ENCODE peak calls at places on chromosomes 7 and 10, in four cellular contexts. Y, O, F and L are unnamed samples.

GRCh38 chr7:41918597-41918996 is 215.7 kb upstream of the INHBA start:
- DNase-seq in Y (no peak), O (no peak), F (no peak), L (no peak)

GRCh38 chr10:91493313-91493712 is 83.2 kb downstream of the HECTD2 start:
- DNase-seq in Y (peak; percentile 53), O (no peak), F (peak; percentile 41), L (no peak)

GRCh38 chr7:101237206-101238067 is at the start of gene CLDN15:
- DNase-seq in Y (peak; percentile 39), O (peak; percentile 43), F (peak; percentile 66), L (no peak)

GRCh38 chr10:15251791-15252380 is 83.4 kb upstream of the NMT2 start:
- DNase-seq in Y (no peak), O (no peak), F (no peak), L (no peak)

GRCh38 chr10:30056767-30057355 is 2.5 kb downstream of the JCAD start:
- DNase-seq in Y (no peak), O (no peak), F (no peak), L (no peak)

GRCh38 chr10:29648983-29649268 is 14.2 kb upstream of the SVIL start:
- DNase-seq in Y (no peak), O (no peak), F (peak; percentile 60), L (no peak)

GRCh38 chr7:57876-58275 is 134.5 kb upstream of the FAM20C start:
- DNase-seq in Y (peak; percentile 64), O (no peak), F (no peak), L (no peak)

GRCh38 chr10:98125940-98126631 is 8.4 kb upstream of the R3HCC1L start:
- DNase-seq in Y (no peak), O (no peak), F (no peak), L (no peak)

GRCh38 chr7:104971290-104972071 is 42.5 kb upstream of the KMT2E start:
- DNase-seq in Y (no peak), O (no peak), F (peak; percentile 47), L (no peak)

GRCh38 chr7:37031571-37032257 is 307.4 kb upstream of the AOAH start:
- DNase-seq in Y (no peak), O (peak; percentile 37), F (peak; percentile 97), L (no peak)

GRCh38 chr10:80075781-80076180 is 2.7 kb upstream of the TMEM254 start:
- DNase-seq in Y (no peak), O (no peak), F (no peak), L (no peak)

GRCh38 chr10:59625842-59626522 is 83.7 kb downstream of the SLC16A9 start:
- DNase-seq in Y (peak; percentile 73), O (peak; percentile 63), F (peak; percentile 51), L (peak; percentile 35)

GRCh38 chr7:80313067-80313626 is 178.5 kb downstream of the GNAI1 start:
- DNase-seq in Y (no peak), O (no peak), F (no peak), L (no peak)

GRCh38 chr10:58511765-58512469 is 755 bp upstream of the BICC1 start:
- DNase-seq in Y (peak; percentile 29), O (no peak), F (peak; percentile 59), L (no peak)

GRCh38 chr10:25694976-25695375 is 239.1 kb upstream of the MYO3A start:
- DNase-seq in Y (no peak), O (no peak), F (no peak), L (no peak)

GRCh38 chr7:149817836-149818535 is 20.2 kb upstream of the ZNF862 start:
- DNase-seq in Y (no peak), O (no peak), F (no peak), L (no peak)

GRCh38 chr10:29109700-29110099 is 179.2 kb upstream of the LYZL1 start:
- DNase-seq in Y (no peak), O (no peak), F (peak; percentile 65), L (no peak)

GRCh38 chr10:56881218-56881617 is 520.2 kb upstream of the ZWINT start:
- DNase-seq in Y (no peak), O (no peak), F (no peak), L (no peak)

GRCh38 chr7:108492742-108493141 is 33.2 kb downstream of the PNPLA8 start:
- DNase-seq in Y (no peak), O (no peak), F (no peak), L (no peak)

GRCh38 chr10:28049286-28049685 is 50.4 kb upstream of the ODAD2 start:
- DNase-seq in Y (no peak), O (no peak), F (no peak), L (no peak)

GRCh38 chr7:155093586-155093985 is 23.5 kb downstream of the HTR5A start:
- DNase-seq in Y (no peak), O (no peak), F (no peak), L (no peak)

GRCh38 chr7:16202298-16202697 is 219.0 kb downstream of the CRPPA start:
- DNase-seq in Y (no peak), O (no peak), F (no peak), L (no peak)

GRCh38 chr7:130417215-130417614 is 23.6 kb downstream of the CEP41 start:
- DNase-seq in Y (no peak), O (no peak), F (no peak), L (no peak)

GRCh38 chr10:104080762-104081161 is 4.9 kb downstream of the COL17A1 start:
- DNase-seq in Y (peak; percentile 35), O (peak; percentile 11), F (peak; percentile 28), L (no peak)

GRCh38 chr10:131249957-131250347 is 61.6 kb downstream of the TCERG1L start:
- DNase-seq in Y (no peak), O (no peak), F (no peak), L (no peak)

DNA sequence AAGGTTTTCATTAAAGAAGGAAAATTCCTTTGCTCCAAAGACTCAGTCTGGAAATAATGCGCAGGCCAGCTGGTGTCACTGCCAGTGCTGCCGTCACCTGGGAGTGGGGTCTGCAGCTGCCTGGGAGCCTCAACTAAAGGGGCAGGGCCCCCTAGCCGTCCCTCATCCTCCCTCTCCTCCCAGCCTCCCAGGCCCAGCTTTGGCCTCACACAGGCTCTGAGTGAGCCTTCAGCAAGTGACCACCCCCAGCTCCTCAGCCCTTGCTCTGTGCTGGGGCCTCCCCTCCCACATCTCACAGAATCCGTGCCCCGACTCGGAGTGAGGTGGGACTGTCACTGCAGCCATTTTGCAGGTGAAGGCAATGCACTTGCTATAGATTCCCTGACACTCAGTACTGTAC is 11.1 kb upstream of the RET start:
- DNase-seq in Y (no peak), O (no peak), F (no peak), L (no peak)
- TF ChIP-seq MXI1 in Y (no peak), O (no peak), F (no peak), L (no peak)

GRCh38 chr10:73110345-73110849 is at the start of gene NUDT13:
- DNase-seq in Y (peak; percentile 79), O (peak; percentile 63), F (peak; percentile 83), L (peak; percentile 83)
- TF ChIP-seq EP300 in Y (no peak), O (peak; percentile 45), F (no peak), L (no peak)

GRCh38 chr10:78038791-78039547 is 5.3 kb downstream of the RPS24 start:
- DNase-seq in Y (no peak), O (no peak), F (no peak), L (no peak)

GRCh38 chr10:78035437-78035836 is 1.8 kb downstream of the RPS24 start:
- DNase-seq in Y (no peak), O (no peak), F (no peak), L (no peak)

GRCh38 chr10:78039743-78040142 is 6.1 kb downstream of the RPS24 start:
- DNase-seq in Y (no peak), O (no peak), F (no peak), L (no peak)

GRCh38 chr10:78035933-78036583 is 2.4 kb downstream of the RPS24 start:
- DNase-seq in Y (no peak), O (no peak), F (no peak), L (no peak)

DNA sequence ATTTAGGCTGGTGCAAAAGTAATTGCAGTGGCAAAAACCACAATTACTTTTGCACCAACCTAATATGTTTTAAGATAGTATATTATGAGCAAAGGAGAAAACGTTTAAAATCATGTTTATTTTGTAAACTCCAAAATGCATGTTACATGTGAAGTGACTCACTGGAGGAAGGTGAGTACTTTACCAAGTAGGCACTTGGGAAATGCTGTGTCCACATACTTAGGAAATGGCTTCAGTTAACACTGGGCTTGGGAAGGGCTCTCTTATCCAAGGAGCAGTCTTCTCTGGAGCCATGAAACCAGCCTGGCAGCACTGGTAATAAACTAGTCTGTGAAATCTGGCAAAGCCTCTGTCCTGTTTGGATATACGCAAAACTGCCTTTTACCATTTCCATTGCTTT is 4.4 kb downstream of the RPS24 start:
- DNase-seq in Y (no peak), O (no peak), F (no peak), L (no peak)
- TF ChIP-seq MXI1 in Y (no peak), O (no peak), F (no peak), L (no peak)

GRCh38 chr10:89327803-89328441 is at the start of gene IFIT3:
- DNase-seq in Y (peak; percentile 13), O (peak; percentile 23), F (peak; percentile 38), L (peak; percentile 62)
- TF ChIP-seq EP300 in Y (peak; percentile 73), O (no peak), F (no peak), L (no peak)

GRCh38 chr7:148433521-148434180 is 156.9 kb upstream of the C7orf33 start:
- DNase-seq in Y (peak; percentile 52), O (no peak), F (no peak), L (no peak)
- TF ChIP-seq MXI1 in Y (no peak), O (no peak), F (no peak), L (no peak)

DNA sequence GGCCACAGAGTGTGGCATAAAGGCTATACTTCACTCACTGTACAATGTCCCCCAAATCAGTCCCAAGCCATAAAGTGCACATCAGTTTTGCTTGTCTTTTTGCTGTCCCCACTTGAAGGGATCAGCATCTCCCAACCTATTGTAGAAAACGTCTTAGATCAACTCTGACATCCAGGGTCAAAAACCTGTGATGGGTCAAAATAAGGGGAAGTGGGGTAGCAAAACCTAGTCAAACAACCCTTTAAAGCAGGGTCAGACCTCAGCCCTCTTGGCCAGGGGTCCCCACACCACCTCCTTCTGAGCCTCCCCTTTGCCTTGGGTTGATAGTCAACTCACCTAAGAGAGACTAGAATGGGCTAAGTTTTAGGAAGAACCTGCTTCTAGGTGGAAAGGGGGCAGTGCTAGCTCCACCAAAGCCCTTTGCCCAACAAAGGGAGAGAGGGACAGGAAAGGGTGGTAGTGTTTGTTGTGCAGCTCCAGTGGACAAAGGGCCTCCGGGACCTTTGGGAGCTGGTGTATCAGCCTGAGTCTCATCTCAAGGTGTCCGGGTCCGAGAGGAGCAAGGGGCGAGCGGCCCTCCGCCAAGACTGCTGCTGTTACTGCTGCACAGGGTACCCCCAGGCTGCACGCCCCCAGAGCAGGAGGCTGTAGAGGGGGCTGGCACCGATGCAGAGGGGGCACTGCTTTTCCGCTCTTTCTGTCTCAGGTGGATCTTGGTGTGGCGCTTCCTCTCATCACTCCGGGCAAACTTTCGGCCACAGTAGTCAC is 3.3 kb downstream of the EGR2 start:
- DNase-seq in Y (no peak), O (no peak), F (no peak), L (no peak)
- TF ChIP-seq EP300 in Y (no peak), O (no peak), F (no peak), L (no peak)

DNA sequence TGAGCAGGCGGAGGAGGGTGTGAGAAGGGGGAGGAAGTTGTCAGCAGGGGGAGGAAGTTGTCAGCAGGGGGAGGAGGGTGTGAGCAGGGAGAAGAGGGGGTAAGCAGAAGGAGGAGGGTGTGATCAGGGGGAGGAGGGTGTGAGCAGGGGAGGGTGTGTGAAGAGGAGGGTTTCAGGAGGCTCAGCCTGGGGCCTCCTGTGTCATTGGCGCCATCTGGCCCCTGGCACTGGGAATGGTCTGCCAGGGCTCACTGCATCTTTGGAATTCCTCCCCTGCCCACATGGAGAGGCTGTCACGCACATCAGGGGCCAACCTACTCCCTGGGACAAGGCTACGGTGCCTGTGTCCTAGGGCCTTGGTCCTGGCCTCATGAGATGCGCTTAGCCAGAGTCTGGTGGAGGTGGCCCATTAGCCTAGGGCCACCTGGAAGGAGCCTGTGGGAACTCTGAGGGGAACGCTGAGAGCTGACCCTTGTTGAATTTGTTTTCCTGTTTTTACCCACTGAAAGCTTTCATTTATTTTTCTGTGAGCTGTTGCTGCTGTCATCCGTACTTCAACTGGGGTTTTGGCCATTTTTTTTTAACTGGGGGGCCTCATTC is 18.0 kb downstream of the CAMK2B start:
- DNase-seq in Y (peak; percentile 87), O (peak; percentile 24), F (peak; percentile 16), L (no peak)
- TF ChIP-seq MXI1 in Y (no peak), O (no peak), F (no peak), L (no peak)